ENCODE peak calls at places on chromosomes 1 and 21, in six cellular contexts. I is HFF-Myc; L is heart right ventricle; B is AG10803; Z is AG09309; E is CD8-positive, alpha-beta T cell. Y is an unnamed sample.

GRCh38 chr1:22111115-22111514 is 31.8 kb downstream of the WNT4 start:
- DNase-seq in I (no peak), L (no peak), B (no peak), Z (no peak), E (no peak), Y (no peak)

GRCh38 chr21:25639167-25639921 is at the start of gene JAM2:
- DNase-seq in I (no peak), L (peak; percentile 58), B (peak; percentile 9), Z (no peak), E (peak; percentile 55), Y (peak; percentile 30)

GRCh38 chr1:183433703-183434102 is 15.5 kb upstream of the NMNAT2 start:
- DNase-seq in I (no peak), L (no peak), B (no peak), Z (no peak), E (no peak), Y (no peak)

GRCh38 chr1:178540646-178541045 is 27.7 kb downstream of the TEX35 start:
- DNase-seq in I (peak; percentile 96), L (no peak), B (peak; percentile 86), Z (peak; percentile 87), E (no peak), Y (no peak)

GRCh38 chr1:19086176-19086875 is 123.7 kb downstream of the UBR4 start:
- DNase-seq in I (no peak), L (peak; percentile 31), B (no peak), Z (no peak), E (no peak), Y (no peak)

GRCh38 chr1:53959664-53960250 is 13.6 kb downstream of the LRRC42 start:
- DNase-seq in I (no peak), L (no peak), B (peak; percentile 44), Z (no peak), E (peak; percentile 17), Y (no peak)

GRCh38 chr1:241813768-241814270 is 34.2 kb upstream of the EXO1 start:
- DNase-seq in I (no peak), L (no peak), B (no peak), Z (no peak), E (no peak), Y (no peak)

GRCh38 chr1:173798078-173798477 is 26.4 kb upstream of the DARS2 start:
- DNase-seq in I (no peak), L (no peak), B (no peak), Z (no peak), E (no peak), Y (no peak)

GRCh38 chr1:5333326-5333725 is 658.9 kb downstream of the NPHP4 start:
- DNase-seq in I (no peak), L (no peak), B (no peak), Z (no peak), E (no peak), Y (no peak)

GRCh38 chr1:176416777-176417176 is 46.2 kb upstream of the PAPPA2 start:
- DNase-seq in I (no peak), L (no peak), B (no peak), Z (no peak), E (no peak), Y (no peak)

GRCh38 chr1:147600119-147601111 is 59.1 kb downstream of the BCL9 start:
- DNase-seq in I (no peak), L (no peak), B (peak; percentile 25), Z (no peak), E (no peak), Y (no peak)

GRCh38 chr1:230174041-230174440 is 107.0 kb downstream of the GALNT2 start:
- DNase-seq in I (no peak), L (no peak), B (no peak), Z (no peak), E (no peak), Y (no peak)

GRCh38 chr1:48236716-48237470 is 14.4 kb downstream of the SLC5A9 start:
- DNase-seq in I (peak; percentile 3), L (no peak), B (peak; percentile 44), Z (peak; percentile 11), E (no peak), Y (no peak)

GRCh38 chr1:112501810-112502641 is 6.7 kb upstream of the WNT2B start:
- DNase-seq in I (no peak), L (peak; percentile 77), B (peak; percentile 60), Z (no peak), E (peak; percentile 65), Y (peak; percentile 17)

GRCh38 chr1:231420299-231420958 is 1.7 kb downstream of the EGLN1 start:
- DNase-seq in I (no peak), L (no peak), B (peak; percentile 10), Z (no peak), E (no peak), Y (no peak)

GRCh38 chr1:209876091-209876800 is 48.5 kb downstream of the UTP25 start:
- DNase-seq in I (no peak), L (no peak), B (peak; percentile 42), Z (no peak), E (no peak), Y (no peak)

GRCh38 chr1:167221126-167221803 is 579 bp downstream of the POU2F1 start:
- DNase-seq in I (no peak), L (no peak), B (no peak), Z (no peak), E (peak; percentile 10), Y (no peak)

GRCh38 chr1:234926574-234927311 is 201.9 kb downstream of the TOMM20 start:
- DNase-seq in I (no peak), L (no peak), B (no peak), Z (no peak), E (no peak), Y (no peak)

GRCh38 chr21:38729745-38730401 is 75.9 kb upstream of the ETS2 start:
- DNase-seq in I (no peak), L (no peak), B (peak; percentile 54), Z (no peak), E (no peak), Y (no peak)

GRCh38 chr1:160076295-160076694 is 5.0 kb upstream of the KCNJ9 start:
- DNase-seq in I (no peak), L (no peak), B (peak; percentile 21), Z (no peak), E (no peak), Y (no peak)

GRCh38 chr1:75615664-75616435 is 4.9 kb upstream of the SLC44A5 start:
- DNase-seq in I (no peak), L (peak; percentile 30), B (peak; percentile 34), Z (no peak), E (peak; percentile 10), Y (no peak)

GRCh38 chr1:179742291-179742690 is 800 bp upstream of the FAM163A start:
- DNase-seq in I (no peak), L (no peak), B (no peak), Z (no peak), E (no peak), Y (no peak)

GRCh38 chr1:189121941-189122340 is 1355.7 kb downstream of the BRINP3 start:
- DNase-seq in I (no peak), L (no peak), B (no peak), Z (no peak), E (no peak), Y (no peak)

GRCh38 chr1:46615735-46616134 is 876 bp downstream of the MOB3C start:
- DNase-seq in I (no peak), L (no peak), B (no peak), Z (no peak), E (no peak), Y (no peak)

GRCh38 chr1:28208818-28209441 is 23.9 kb downstream of the DNAJC8 start:
- DNase-seq in I (peak; percentile 27), L (no peak), B (peak; percentile 70), Z (peak; percentile 24), E (peak; percentile 61), Y (peak; percentile 49)

GRCh38 chr1:170273556-170274501 is 128.1 kb downstream of the NTMT2 start:
- DNase-seq in I (no peak), L (peak; percentile 35), B (peak; percentile 83), Z (peak; percentile 33), E (no peak), Y (no peak)

GRCh38 chr1:65149753-65150463 is 1.9 kb downstream of the AK4 start:
- DNase-seq in I (no peak), L (no peak), B (no peak), Z (no peak), E (no peak), Y (no peak)

GRCh38 chr21:25708467-25709065 is 26.1 kb downstream of the ATP5PF start:
- DNase-seq in I (peak; percentile 14), L (no peak), B (peak; percentile 57), Z (peak; percentile 14), E (peak; percentile 58), Y (peak; percentile 19)

GRCh38 chr1:24888971-24889670 is 41.0 kb downstream of the RUNX3 start:
- DNase-seq in I (no peak), L (no peak), B (peak; percentile 81), Z (peak; percentile 57), E (no peak), Y (no peak)

GRCh38 chr21:31216206-31216605 is 127.9 kb downstream of the TIAM1 start:
- DNase-seq in I (no peak), L (no peak), B (no peak), Z (no peak), E (no peak), Y (no peak)
- TF ChIP-seq CTCF in I (no peak), L (no peak), B (no peak), Z (no peak), E (no peak), Y (no peak)

GRCh38 chr1:248873409-248873992 is 14.6 kb upstream of the ZNF692 start:
- DNase-seq in I (peak; percentile 90), L (peak; percentile 91), B (peak; percentile 95), Z (peak; percentile 87), E (peak; percentile 93), Y (peak; percentile 95)
- TF ChIP-seq CTCF in I (no peak), L (no peak), B (peak; percentile 3), Z (no peak), E (no peak), Y (no peak)

DNA sequence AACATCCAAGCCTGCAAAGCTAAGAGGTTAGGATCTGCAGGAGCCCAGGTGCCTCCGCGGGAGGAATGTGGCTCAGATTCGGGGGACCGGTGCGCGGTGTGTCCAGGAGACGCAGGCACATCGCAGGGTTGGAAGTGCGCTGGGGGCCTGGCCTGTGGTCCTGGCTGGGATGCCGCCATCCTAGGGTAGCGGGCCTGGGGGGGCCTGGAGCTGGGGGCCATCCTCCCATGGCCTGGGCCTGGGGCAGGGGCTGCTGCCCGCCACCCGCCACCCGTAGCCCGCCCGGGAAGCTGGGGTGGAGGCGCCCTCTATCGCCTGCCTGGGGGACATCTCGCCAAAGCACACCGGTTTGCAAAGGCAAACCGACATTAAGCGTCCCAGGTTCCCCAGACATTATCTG is 170.6 kb upstream of the ARHGEF16 start:
- DNase-seq in I (no peak), L (peak; percentile 62), B (no peak), Z (no peak), E (no peak), Y (no peak)
- TF ChIP-seq CTCF in I (peak; percentile 60), L (peak; percentile 78), B (peak; percentile 50), Z (peak; percentile 51), E (no peak), Y (no peak)

GRCh38 chr1:23174383-23175110 is 5.9 kb upstream of the LUZP1 start:
- DNase-seq in I (no peak), L (no peak), B (no peak), Z (no peak), E (no peak), Y (no peak)

GRCh38 chr1:23177438-23178380 is 9.1 kb upstream of the LUZP1 start:
- DNase-seq in I (no peak), L (peak; percentile 89), B (peak; percentile 81), Z (no peak), E (peak; percentile 47), Y (peak; percentile 58)

GRCh38 chr1:23177031-23177430 is 8.4 kb upstream of the LUZP1 start:
- DNase-seq in I (no peak), L (no peak), B (no peak), Z (no peak), E (no peak), Y (no peak)

GRCh38 chr1:23178414-23178813 is 9.8 kb upstream of the LUZP1 start:
- DNase-seq in I (no peak), L (no peak), B (no peak), Z (no peak), E (no peak), Y (no peak)

GRCh38 chr1:23178931-23179330 is 10.3 kb upstream of the LUZP1 start:
- DNase-seq in I (no peak), L (no peak), B (no peak), Z (no peak), E (no peak), Y (no peak)
- TF ChIP-seq CTCF in I (no peak), L (peak; percentile 22), B (peak; percentile 53), Z (peak; percentile 20), E (no peak), Y (no peak)